ENCODE peak calls at places on chromosomes 7 and 10, in ten cellular contexts. One of them, this sample, is unnamed.

GRCh38 chr7:22482476-22482875 is 17.5 kb downstream of the STEAP1B start:
- DNase-seq in Peyer's patch: no peak
- DNase-seq in NB4: no peak
- DNase-seq in adrenal gland: no peak
- DNase-seq in transverse colon: no peak
- DNase-seq in esophagus muscularis mucosa: no peak
- DNase-seq in testis: no peak
- DNase-seq in A549: no peak
- DNase-seq in body of pancreas: no peak
- DNase-seq in gastrocnemius medialis: no peak
- DNase-seq in this sample: no peak

GRCh38 chr10:1162481-1163203 is 106.5 kb downstream of the WDR37 start:
- DNase-seq in Peyer's patch: peak; percentile 33
- DNase-seq in NB4: no peak
- DNase-seq in adrenal gland: no peak
- DNase-seq in transverse colon: no peak
- DNase-seq in esophagus muscularis mucosa: no peak
- DNase-seq in testis: no peak
- DNase-seq in A549: no peak
- DNase-seq in body of pancreas: no peak
- DNase-seq in gastrocnemius medialis: no peak
- DNase-seq in this sample: no peak

GRCh38 chr10:49585387-49585786 is 24.7 kb upstream of the SLC18A3 start:
- DNase-seq in Peyer's patch: no peak
- DNase-seq in NB4: no peak
- DNase-seq in adrenal gland: no peak
- DNase-seq in transverse colon: no peak
- DNase-seq in esophagus muscularis mucosa: no peak
- DNase-seq in testis: no peak
- DNase-seq in A549: no peak
- DNase-seq in body of pancreas: no peak
- DNase-seq in gastrocnemius medialis: no peak
- DNase-seq in this sample: no peak

GRCh38 chr10:57692255-57692980 is 575.3 kb downstream of the IPMK start:
- DNase-seq in Peyer's patch: no peak
- DNase-seq in NB4: no peak
- DNase-seq in adrenal gland: no peak
- DNase-seq in transverse colon: no peak
- DNase-seq in esophagus muscularis mucosa: no peak
- DNase-seq in testis: no peak
- DNase-seq in A549: peak; percentile 69
- DNase-seq in body of pancreas: no peak
- DNase-seq in gastrocnemius medialis: no peak
- DNase-seq in this sample: no peak

GRCh38 chr7:133789951-133790350 is 337.2 kb upstream of the LRGUK start:
- DNase-seq in Peyer's patch: no peak
- DNase-seq in NB4: no peak
- DNase-seq in adrenal gland: no peak
- DNase-seq in transverse colon: no peak
- DNase-seq in esophagus muscularis mucosa: no peak
- DNase-seq in testis: no peak
- DNase-seq in A549: no peak
- DNase-seq in body of pancreas: no peak
- DNase-seq in gastrocnemius medialis: no peak
- DNase-seq in this sample: no peak

GRCh38 chr7:113797420-113797995 is 121.3 kb downstream of the PPP1R3A start:
- DNase-seq in Peyer's patch: no peak
- DNase-seq in NB4: no peak
- DNase-seq in adrenal gland: no peak
- DNase-seq in transverse colon: no peak
- DNase-seq in esophagus muscularis mucosa: no peak
- DNase-seq in testis: no peak
- DNase-seq in A549: no peak
- DNase-seq in body of pancreas: no peak
- DNase-seq in gastrocnemius medialis: no peak
- DNase-seq in this sample: no peak

GRCh38 chr10:111076682-111077661 is at the start of gene ADRA2A:
- DNase-seq in Peyer's patch: peak; percentile 82
- DNase-seq in NB4: peak; percentile 32
- DNase-seq in adrenal gland: peak; percentile 21
- DNase-seq in transverse colon: peak; percentile 44
- DNase-seq in esophagus muscularis mucosa: peak; percentile 89
- DNase-seq in testis: peak; percentile 65
- DNase-seq in A549: peak; percentile 44
- DNase-seq in body of pancreas: peak; percentile 86
- DNase-seq in gastrocnemius medialis: no peak
- DNase-seq in this sample: peak; percentile 36

GRCh38 chr10:71693377-71693776 is 26.2 kb downstream of the C10orf105 start:
- DNase-seq in Peyer's patch: no peak
- DNase-seq in NB4: no peak
- DNase-seq in adrenal gland: no peak
- DNase-seq in transverse colon: no peak
- DNase-seq in esophagus muscularis mucosa: no peak
- DNase-seq in testis: no peak
- DNase-seq in A549: no peak
- DNase-seq in body of pancreas: no peak
- DNase-seq in gastrocnemius medialis: no peak
- DNase-seq in this sample: no peak

GRCh38 chr10:94630017-94630688 is 53.4 kb upstream of the CYP2C18 start:
- DNase-seq in Peyer's patch: no peak
- DNase-seq in NB4: peak; percentile 53
- DNase-seq in adrenal gland: no peak
- DNase-seq in transverse colon: no peak
- DNase-seq in esophagus muscularis mucosa: no peak
- DNase-seq in testis: no peak
- DNase-seq in A549: peak; percentile 43
- DNase-seq in body of pancreas: no peak
- DNase-seq in gastrocnemius medialis: no peak
- DNase-seq in this sample: no peak

GRCh38 chr10:121624778-121625330 is 26.6 kb upstream of the FGFR2 start:
- DNase-seq in Peyer's patch: no peak
- DNase-seq in NB4: no peak
- DNase-seq in adrenal gland: no peak
- DNase-seq in transverse colon: no peak
- DNase-seq in esophagus muscularis mucosa: no peak
- DNase-seq in testis: no peak
- DNase-seq in A549: no peak
- DNase-seq in body of pancreas: no peak
- DNase-seq in gastrocnemius medialis: no peak
- DNase-seq in this sample: no peak

GRCh38 chr7:41911792-41912191 is 208.9 kb upstream of the INHBA start:
- DNase-seq in Peyer's patch: no peak
- DNase-seq in NB4: no peak
- DNase-seq in adrenal gland: no peak
- DNase-seq in transverse colon: no peak
- DNase-seq in esophagus muscularis mucosa: no peak
- DNase-seq in testis: no peak
- DNase-seq in A549: no peak
- DNase-seq in body of pancreas: no peak
- DNase-seq in gastrocnemius medialis: no peak
- DNase-seq in this sample: no peak

GRCh38 chr7:77587276-77587675 is 50.2 kb downstream of the PTPN12 start:
- DNase-seq in Peyer's patch: no peak
- DNase-seq in NB4: no peak
- DNase-seq in adrenal gland: no peak
- DNase-seq in transverse colon: no peak
- DNase-seq in esophagus muscularis mucosa: no peak
- DNase-seq in testis: no peak
- DNase-seq in A549: no peak
- DNase-seq in body of pancreas: no peak
- DNase-seq in gastrocnemius medialis: no peak
- DNase-seq in this sample: no peak

GRCh38 chr7:134865001-134865845 is 85.8 kb downstream of the CALD1 start:
- DNase-seq in Peyer's patch: no peak
- DNase-seq in NB4: no peak
- DNase-seq in adrenal gland: no peak
- DNase-seq in transverse colon: no peak
- DNase-seq in esophagus muscularis mucosa: no peak
- DNase-seq in testis: no peak
- DNase-seq in A549: no peak
- DNase-seq in body of pancreas: no peak
- DNase-seq in gastrocnemius medialis: no peak
- DNase-seq in this sample: no peak

DNA sequence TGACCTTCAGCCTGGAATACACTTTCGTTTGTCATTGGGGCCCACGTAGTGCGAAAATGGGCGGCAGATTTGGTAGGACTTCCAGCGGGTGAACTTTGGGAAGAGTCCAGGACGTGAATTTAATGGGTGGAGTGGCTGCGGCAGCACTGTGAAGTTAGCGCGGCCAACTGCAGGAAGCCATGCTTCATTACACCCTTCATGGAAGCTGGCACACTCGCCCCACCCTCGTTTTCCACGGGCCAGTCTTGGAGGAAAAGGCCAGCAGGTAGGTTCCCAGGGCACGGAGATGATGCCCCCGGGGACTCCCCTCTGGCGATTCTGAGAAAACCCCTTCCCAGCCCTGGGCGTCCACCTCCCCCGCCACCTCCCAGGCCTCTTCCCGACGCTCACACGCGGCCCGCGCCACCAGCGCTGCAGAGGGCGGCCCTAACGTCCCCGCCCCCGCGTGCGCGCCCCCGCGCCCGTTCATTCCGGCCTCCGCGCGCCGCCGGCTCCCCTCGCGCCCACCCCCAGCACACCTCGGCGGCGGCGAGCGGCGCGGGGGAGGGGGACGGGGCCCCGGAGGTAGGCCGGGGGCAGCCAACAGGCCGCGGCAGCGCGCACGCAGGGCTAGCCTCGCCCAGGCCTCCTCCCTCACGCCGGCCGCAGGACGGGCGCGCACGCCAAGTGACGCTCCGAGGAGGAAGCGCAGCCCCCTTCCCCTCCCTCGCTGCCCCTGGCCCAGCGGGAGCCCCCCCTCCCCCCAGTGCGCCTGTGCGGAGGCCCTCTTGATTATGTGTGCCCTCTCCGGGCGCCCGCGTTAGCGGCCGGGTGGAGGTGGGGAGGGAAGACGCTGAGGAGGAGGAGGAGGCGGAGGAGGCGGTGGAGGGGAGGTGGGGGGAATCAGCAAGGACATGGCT is at the start of gene MLLT10:
- DNase-seq in Peyer's patch: peak; percentile 93
- DNase-seq in NB4: peak; percentile 95
- DNase-seq in adrenal gland: peak; percentile 96
- DNase-seq in transverse colon: peak; percentile 94
- DNase-seq in esophagus muscularis mucosa: peak; percentile 97
- DNase-seq in testis: peak; percentile 96
- DNase-seq in A549: peak; percentile 96
- DNase-seq in body of pancreas: peak; percentile 96
- DNase-seq in gastrocnemius medialis: peak; percentile 95
- DNase-seq in this sample: peak; percentile 96
- TF ChIP-seq CTCF in Peyer's patch: peak; percentile 0
- TF ChIP-seq CTCF in NB4: no peak
- TF ChIP-seq CTCF in adrenal gland: peak; percentile 64
- TF ChIP-seq CTCF in transverse colon: peak; percentile 71
- TF ChIP-seq CTCF in esophagus muscularis mucosa: peak; percentile 55
- TF ChIP-seq CTCF in testis: no peak
- TF ChIP-seq CTCF in A549: no peak
- TF ChIP-seq CTCF in body of pancreas: no peak
- TF ChIP-seq CTCF in gastrocnemius medialis: peak; percentile 52
- TF ChIP-seq CTCF in this sample: peak; percentile 21

GRCh38 chr7:87345166-87345927 is at the start of gene CROT:
- DNase-seq in Peyer's patch: peak; percentile 98
- DNase-seq in NB4: peak; percentile 96
- DNase-seq in adrenal gland: peak; percentile 98
- DNase-seq in transverse colon: peak; percentile 98
- DNase-seq in esophagus muscularis mucosa: peak; percentile 98
- DNase-seq in testis: peak; percentile 97
- DNase-seq in A549: peak; percentile 90
- DNase-seq in body of pancreas: peak; percentile 95
- DNase-seq in gastrocnemius medialis: peak; percentile 90
- DNase-seq in this sample: peak; percentile 98
- TF ChIP-seq POLR2A in Peyer's patch: peak; percentile 72
- TF ChIP-seq POLR2A in NB4: no peak
- TF ChIP-seq POLR2A in adrenal gland: peak; percentile 86
- TF ChIP-seq POLR2A in transverse colon: peak; percentile 78
- TF ChIP-seq POLR2A in esophagus muscularis mucosa: no peak
- TF ChIP-seq POLR2A in testis: no peak
- TF ChIP-seq POLR2A in A549: peak; percentile 91
- TF ChIP-seq POLR2A in body of pancreas: peak; percentile 74
- TF ChIP-seq POLR2A in gastrocnemius medialis: peak; percentile 53
- TF ChIP-seq POLR2A in this sample: no peak

GRCh38 chr10:86376403-86376802 is 9.8 kb upstream of the GRID1 start:
- DNase-seq in Peyer's patch: no peak
- DNase-seq in NB4: no peak
- DNase-seq in adrenal gland: no peak
- DNase-seq in transverse colon: no peak
- DNase-seq in esophagus muscularis mucosa: no peak
- DNase-seq in testis: peak; percentile 12
- DNase-seq in A549: no peak
- DNase-seq in body of pancreas: no peak
- DNase-seq in gastrocnemius medialis: no peak
- DNase-seq in this sample: no peak
- TF ChIP-seq CTCF in Peyer's patch: no peak
- TF ChIP-seq CTCF in NB4: no peak
- TF ChIP-seq CTCF in adrenal gland: no peak
- TF ChIP-seq CTCF in transverse colon: no peak
- TF ChIP-seq CTCF in esophagus muscularis mucosa: no peak
- TF ChIP-seq CTCF in testis: no peak
- TF ChIP-seq CTCF in A549: no peak
- TF ChIP-seq CTCF in body of pancreas: no peak
- TF ChIP-seq CTCF in gastrocnemius medialis: no peak
- TF ChIP-seq CTCF in this sample: no peak

DNA sequence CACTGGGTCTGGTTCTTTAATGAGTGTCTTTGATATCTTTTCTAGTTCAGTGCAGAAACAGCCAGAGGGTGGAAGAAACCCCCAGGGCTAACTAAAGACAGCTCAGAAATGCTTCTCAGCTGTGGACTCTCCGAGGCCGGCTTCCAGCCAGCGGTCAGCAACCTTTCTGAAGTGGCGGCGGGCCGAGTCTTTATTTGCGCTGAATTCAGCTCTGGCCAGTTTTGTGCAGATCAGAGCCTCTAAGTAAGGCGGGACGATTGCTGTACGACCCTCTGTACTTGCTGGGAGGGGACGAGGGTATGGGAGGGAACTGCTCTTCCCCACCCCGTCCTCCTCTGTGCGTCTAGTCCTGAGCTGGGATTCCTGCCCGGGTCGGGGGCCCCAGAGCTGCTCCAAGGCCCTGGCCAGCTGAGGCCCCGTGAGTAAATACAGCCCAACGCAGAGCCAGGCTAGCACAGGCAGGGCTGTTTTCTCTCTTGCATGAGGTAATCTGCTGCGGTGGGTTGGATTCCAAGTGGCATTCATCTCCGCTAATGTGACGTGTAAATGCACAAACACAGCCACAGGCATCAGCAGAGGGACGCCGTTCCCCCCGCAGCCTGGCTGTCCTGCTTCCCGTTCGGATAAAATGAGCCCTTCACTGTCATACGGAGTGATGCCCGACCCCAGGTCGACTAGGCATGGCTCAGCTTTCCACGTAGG is 159.7 kb downstream of the PIP4K2A start:
- DNase-seq in Peyer's patch: no peak
- DNase-seq in NB4: no peak
- DNase-seq in adrenal gland: peak; percentile 31
- DNase-seq in transverse colon: peak; percentile 28
- DNase-seq in esophagus muscularis mucosa: peak; percentile 93
- DNase-seq in testis: peak; percentile 80
- DNase-seq in A549: no peak
- DNase-seq in body of pancreas: peak; percentile 75
- DNase-seq in gastrocnemius medialis: peak; percentile 78
- DNase-seq in this sample: peak; percentile 84
- TF ChIP-seq POLR2A in Peyer's patch: no peak
- TF ChIP-seq POLR2A in NB4: no peak
- TF ChIP-seq POLR2A in adrenal gland: no peak
- TF ChIP-seq POLR2A in transverse colon: no peak
- TF ChIP-seq POLR2A in esophagus muscularis mucosa: no peak
- TF ChIP-seq POLR2A in testis: no peak
- TF ChIP-seq POLR2A in A549: no peak
- TF ChIP-seq POLR2A in body of pancreas: no peak
- TF ChIP-seq POLR2A in gastrocnemius medialis: peak; percentile 47
- TF ChIP-seq POLR2A in this sample: no peak

GRCh38 chr10:132938472-132939329 is 3.7 kb downstream of the CFAP46 start:
- DNase-seq in Peyer's patch: no peak
- DNase-seq in NB4: peak; percentile 49
- DNase-seq in adrenal gland: no peak
- DNase-seq in transverse colon: no peak
- DNase-seq in esophagus muscularis mucosa: no peak
- DNase-seq in testis: no peak
- DNase-seq in A549: peak; percentile 40
- DNase-seq in body of pancreas: no peak
- DNase-seq in gastrocnemius medialis: no peak
- DNase-seq in this sample: no peak
- TF ChIP-seq CTCF in Peyer's patch: no peak
- TF ChIP-seq CTCF in NB4: peak; percentile 55
- TF ChIP-seq CTCF in adrenal gland: no peak
- TF ChIP-seq CTCF in transverse colon: peak; percentile 19
- TF ChIP-seq CTCF in esophagus muscularis mucosa: no peak
- TF ChIP-seq CTCF in testis: no peak
- TF ChIP-seq CTCF in A549: peak; percentile 41
- TF ChIP-seq CTCF in body of pancreas: no peak
- TF ChIP-seq CTCF in gastrocnemius medialis: no peak
- TF ChIP-seq CTCF in this sample: no peak

This sample was measured in heart left ventricle.